ENCODE peak calls at places on chromosomes 16 and 17, in nine cellular contexts. Q is ascending aorta, I is AG10803, G is GM10248, Y is fibroblast of mammary gland, X is stomach, L is astrocyte, C is BE2C, T is dorsolateral prefrontal cortex. N is an unnamed sample.

GRCh38 chr17:28941251-28941650 is 10.1 kb downstream of the PHF12 start:
- DNase-seq in Q (no peak), I (no peak), G (no peak), Y (no peak), X (no peak), L (no peak), C (no peak), T (no peak), N (no peak)

GRCh38 chr16:24700549-24701392 is 28.7 kb upstream of the TNRC6A start:
- DNase-seq in Q (peak), I (peak), G (no peak), Y (peak), X (peak), L (peak), C (no peak), T (peak), N (no peak)

GRCh38 chr17:16920628-16921020 is 51.3 kb downstream of the TNFRSF13B start:
- DNase-seq in Q (no peak), I (no peak), G (no peak), Y (no peak), X (no peak), L (no peak), C (no peak), T (peak), N (no peak)

GRCh38 chr17:69060835-69061234 is at the start of gene ABCA9:
- DNase-seq in Q (no peak), I (peak), G (no peak), Y (peak), X (no peak), L (peak), C (no peak), T (no peak), N (no peak)

GRCh38 chr17:8889458-8890210 is 22.2 kb upstream of the PIK3R6 start:
- DNase-seq in Q (no peak), I (no peak), G (no peak), Y (no peak), X (no peak), L (no peak), C (no peak), T (no peak), N (no peak)

GRCh38 chr17:9074106-9074505 is 52.8 kb downstream of the NTN1 start:
- DNase-seq in Q (no peak), I (peak), G (no peak), Y (peak), X (no peak), L (peak), C (no peak), T (no peak), N (no peak)

GRCh38 chr16:19242186-19242585 is 43.3 kb upstream of the CLEC19A start:
- DNase-seq in Q (no peak), I (no peak), G (no peak), Y (no peak), X (no peak), L (no peak), C (no peak), T (no peak), N (no peak)

GRCh38 chr16:11379420-11379819 is 34.2 kb downstream of the RMI2 start:
- DNase-seq in Q (no peak), I (peak), G (peak), Y (peak), X (peak), L (peak), C (no peak), T (no peak), N (no peak)

GRCh38 chr17:885971-886571 is 93.5 kb downstream of the NXN start:
- DNase-seq in Q (no peak), I (no peak), G (no peak), Y (peak), X (peak), L (no peak), C (no peak), T (no peak), N (no peak)

GRCh38 chr17:81976332-81977210 is 858 bp upstream of the ASPSCR1 start:
- DNase-seq in Q (no peak), I (no peak), G (no peak), Y (no peak), X (peak), L (no peak), C (peak), T (no peak), N (no peak)

GRCh38 chr17:8405499-8406016 is 7.9 kb upstream of the RNF222 start:
- DNase-seq in Q (no peak), I (no peak), G (no peak), Y (no peak), X (no peak), L (no peak), C (no peak), T (no peak), N (no peak)

GRCh38 chr16:78931267-78932060 is 669.1 kb downstream of the MAF start:
- DNase-seq in Q (no peak), I (no peak), G (no peak), Y (no peak), X (no peak), L (no peak), C (no peak), T (no peak), N (no peak)

GRCh38 chr16:2090819-2091721 is 43.3 kb downstream of the TSC2 start:
- DNase-seq in Q (no peak), I (no peak), G (peak), Y (peak), X (peak), L (peak), C (no peak), T (no peak), N (peak)

GRCh38 chr17:68776451-68776850 is 175.3 kb upstream of the FAM20A start:
- DNase-seq in Q (no peak), I (no peak), G (no peak), Y (peak), X (no peak), L (no peak), C (no peak), T (no peak), N (no peak)

GRCh38 chr16:4487955-4488481 is 11.8 kb downstream of the HMOX2 start:
- DNase-seq in Q (no peak), I (peak), G (no peak), Y (peak), X (peak), L (peak), C (no peak), T (no peak), N (no peak)

GRCh38 chr16:53816211-53816610 is 112.3 kb downstream of the FTO start:
- DNase-seq in Q (no peak), I (peak), G (no peak), Y (peak), X (no peak), L (no peak), C (no peak), T (peak), N (no peak)

GRCh38 chr17:65531508-65532431 is 29.7 kb downstream of the AXIN2 start:
- DNase-seq in Q (no peak), I (peak), G (no peak), Y (peak), X (peak), L (peak), C (no peak), T (no peak), N (no peak)

GRCh38 chr17:75832652-75833400 is 11.4 kb downstream of the UNC13D start:
- DNase-seq in Q (no peak), I (no peak), G (no peak), Y (no peak), X (no peak), L (no peak), C (no peak), T (no peak), N (peak)

GRCh38 chr17:31926100-31926729 is 10.6 kb upstream of the SUZ12 start:
- DNase-seq in Q (no peak), I (no peak), G (no peak), Y (no peak), X (no peak), L (no peak), C (no peak), T (no peak), N (no peak)

GRCh38 chr16:86195863-86196630 is 297.1 kb downstream of the IRF8 start:
- DNase-seq in Q (no peak), I (no peak), G (no peak), Y (no peak), X (no peak), L (no peak), C (no peak), T (no peak), N (peak)

GRCh38 chr16:89484923-89485679 is 5.3 kb downstream of the ANKRD11 start:
- DNase-seq in Q (no peak), I (no peak), G (no peak), Y (no peak), X (no peak), L (no peak), C (no peak), T (no peak), N (no peak)

GRCh38 chr17:80790021-80790765 is 201.4 kb upstream of the CHMP6 start:
- DNase-seq in Q (no peak), I (no peak), G (peak), Y (no peak), X (no peak), L (no peak), C (peak), T (no peak), N (no peak)

GRCh38 chr16:67100569-67101300 is 9.0 kb upstream of the PHAF1 start:
- DNase-seq in Q (no peak), I (no peak), G (no peak), Y (peak), X (no peak), L (peak), C (no peak), T (no peak), N (no peak)
- TF ChIP-seq CTCF in Q (no peak), I (peak), G (no peak), Y (peak), X (no peak), L (peak), C (peak), T (peak), N (no peak)

GRCh38 chr16:80436510-80436909 is 104.3 kb upstream of the DYNLRB2 start:
- DNase-seq in Q (no peak), I (no peak), G (no peak), Y (no peak), X (no peak), L (no peak), C (no peak), T (no peak), N (no peak)
- TF ChIP-seq CTCF in Q (no peak), I (no peak), G (no peak), Y (no peak), X (no peak), L (no peak), C (no peak), T (no peak), N (no peak)

GRCh38 chr16:27355610-27356009 is 41.8 kb downstream of the IL4R start:
- DNase-seq in Q (no peak), I (peak), G (no peak), Y (peak), X (peak), L (no peak), C (no peak), T (no peak), N (peak)
- TF ChIP-seq CTCF in Q (peak), I (peak), G (peak), Y (peak), X (no peak), L (peak), C (no peak), T (no peak), N (peak)

DNA sequence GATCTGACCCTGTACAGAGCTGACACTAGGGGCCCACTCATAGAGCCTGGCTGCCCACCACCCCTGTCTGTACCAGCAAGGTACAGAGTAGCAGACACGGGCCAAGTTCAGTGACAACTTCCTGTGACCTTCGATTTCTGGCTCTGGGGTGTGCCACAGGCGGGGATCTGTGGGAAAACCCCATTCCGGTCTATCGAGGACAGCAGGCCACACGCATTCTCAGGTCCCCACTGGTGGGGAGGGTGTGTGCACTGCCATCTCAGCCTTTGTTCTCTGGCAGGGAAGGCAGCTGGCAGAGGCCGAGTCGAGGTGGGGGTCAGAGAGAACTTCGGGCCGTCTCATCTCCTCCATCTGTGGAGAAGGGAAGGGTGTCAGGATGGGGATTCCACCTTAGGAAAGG is 10.0 kb downstream of the NLE1 start:
- DNase-seq in Q (no peak), I (no peak), G (no peak), Y (no peak), X (no peak), L (no peak), C (no peak), T (no peak), N (no peak)
- TF ChIP-seq CTCF in Q (no peak), I (no peak), G (no peak), Y (no peak), X (no peak), L (no peak), C (no peak), T (no peak), N (no peak)

DNA sequence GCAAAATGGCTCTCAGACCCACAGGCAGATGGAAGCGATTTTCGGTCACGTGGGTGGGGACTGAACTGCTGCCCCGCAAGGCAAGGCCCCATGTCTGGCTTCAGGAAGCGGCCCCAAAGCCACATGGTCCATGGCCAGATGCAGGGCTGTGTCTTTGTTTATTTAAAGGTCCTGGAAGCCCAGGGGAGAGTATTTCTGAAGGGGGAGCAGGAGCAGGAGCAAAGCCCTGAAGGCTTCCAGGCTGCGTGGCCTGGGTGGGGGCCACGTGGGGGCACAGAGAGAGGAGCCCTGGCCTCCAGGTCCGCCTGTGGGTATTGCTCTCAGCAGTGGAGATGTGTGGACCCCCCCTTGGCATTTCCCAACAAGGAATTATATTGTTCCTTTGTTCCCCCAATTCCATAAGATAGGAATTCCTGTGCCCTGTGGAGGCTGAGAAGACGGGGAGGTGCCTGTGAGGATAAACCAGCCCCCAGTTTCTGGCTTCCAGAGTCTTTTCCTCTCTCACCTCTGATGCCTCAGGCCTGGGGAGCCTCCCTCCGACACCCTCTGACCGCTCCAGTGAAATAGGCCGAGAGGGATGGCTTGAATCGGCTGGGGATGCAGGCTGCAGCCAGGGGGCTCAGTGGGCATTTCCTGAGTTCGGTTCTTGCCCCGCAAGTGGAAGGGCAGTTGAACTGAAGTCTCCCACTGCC is 339.2 kb downstream of the SEC14L1 start:
- DNase-seq in Q (no peak), I (no peak), G (no peak), Y (no peak), X (no peak), L (no peak), C (peak), T (no peak), N (no peak)
- TF ChIP-seq CTCF in Q (no peak), I (no peak), G (no peak), Y (peak), X (no peak), L (no peak), C (no peak), T (no peak), N (no peak)

DNA sequence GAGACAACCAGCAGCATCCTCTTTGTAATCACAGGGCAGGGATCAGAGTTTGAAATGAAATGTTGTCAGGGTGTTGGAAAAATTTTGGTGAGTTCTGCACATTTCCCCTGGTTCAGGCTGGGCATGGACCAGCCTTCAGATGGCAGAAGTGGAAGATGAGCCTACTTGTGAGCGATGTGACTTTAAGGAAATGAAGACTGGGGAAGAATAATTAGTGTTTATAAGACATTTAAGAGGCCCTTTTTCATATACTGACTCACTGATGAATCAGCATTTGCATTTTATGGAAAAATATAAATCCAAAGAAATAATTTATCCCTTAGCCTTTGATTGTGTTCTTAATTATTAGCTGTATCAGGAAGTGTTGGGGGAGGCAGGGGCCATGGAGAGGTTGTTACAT is 20.9 kb downstream of the GPR179 start:
- DNase-seq in Q (no peak), I (no peak), G (no peak), Y (no peak), X (no peak), L (no peak), C (no peak), T (no peak), N (no peak)
- TF ChIP-seq CTCF in Q (no peak), I (no peak), G (no peak), Y (no peak), X (no peak), L (no peak), C (no peak), T (no peak), N (no peak)

GRCh38 chr16:12620150-12620549 is 183.5 kb downstream of the CPPED1 start:
- DNase-seq in Q (no peak), I (no peak), G (no peak), Y (no peak), X (no peak), L (no peak), C (no peak), T (no peak), N (no peak)
- TF ChIP-seq CTCF in Q (no peak), I (no peak), G (no peak), Y (no peak), X (no peak), L (no peak), C (no peak), T (no peak), N (no peak)